ENCODE peak calls at places on chromosomes 3 and 15, in ten cellular contexts. I, W, T, A, U, R, F, N, L and S are unnamed samples. For H3K36me3, the result is how much of the 10 kb centered on the place peaks cover.

GRCh38 chr3:32340639-32341365 is 50.9 kb upstream of the CMTM7 start:
- DNase-seq in I (no peak), W (no peak), T (no peak), A (no peak), U (no peak), R (peak), F (no peak), N (no peak), L (no peak), S (no peak)

GRCh38 chr3:65548848-65549625 is 489.7 kb downstream of the MAGI1 start:
- DNase-seq in I (peak), W (peak), T (no peak), A (no peak), U (peak), R (peak), F (no peak), N (no peak), L (peak), S (peak)

GRCh38 chr3:40366203-40367162 is 20.5 kb upstream of the ENTPD3 start:
- DNase-seq in I (no peak), W (no peak), T (no peak), A (peak), U (no peak), R (peak), F (no peak), N (no peak), L (no peak), S (no peak)

GRCh38 chr15:70954733-70955132 is 62.1 kb downstream of the LRRC49 start:
- DNase-seq in I (no peak), W (no peak), T (no peak), A (no peak), U (no peak), R (no peak), F (no peak), N (no peak), L (no peak), S (no peak)

GRCh38 chr3:32403663-32404062 is 12.0 kb downstream of the CMTM7 start:
- DNase-seq in I (no peak), W (no peak), T (no peak), A (no peak), U (no peak), R (no peak), F (no peak), N (no peak), L (no peak), S (peak)

GRCh38 chr3:9201278-9201677 is 48.2 kb downstream of the SRGAP3 start:
- DNase-seq in I (no peak), W (no peak), T (no peak), A (no peak), U (no peak), R (peak), F (no peak), N (no peak), L (no peak), S (no peak)

GRCh38 chr3:23944861-23945652 is at the start of gene NR1D2:
- DNase-seq in I (peak), W (peak), T (peak), A (peak), U (peak), R (peak), F (peak), N (peak), L (peak), S (peak)

GRCh38 chr3:194369522-194370279 is at the start of gene LRRC15:
- DNase-seq in I (no peak), W (peak), T (no peak), A (peak), U (no peak), R (peak), F (peak), N (no peak), L (no peak), S (peak)

GRCh38 chr3:168884353-168884903 is 779.1 kb downstream of the MECOM start:
- DNase-seq in I (no peak), W (no peak), T (no peak), A (peak), U (no peak), R (peak), F (no peak), N (peak), L (peak), S (no peak)

GRCh38 chr15:49303003-49303402 is 120.0 kb upstream of the FGF7 start:
- DNase-seq in I (no peak), W (no peak), T (no peak), A (no peak), U (no peak), R (no peak), F (no peak), N (no peak), L (no peak), S (no peak)

GRCh38 chr3:36505393-36505792 is 125.1 kb downstream of the STAC start:
- DNase-seq in I (no peak), W (no peak), T (no peak), A (no peak), U (no peak), R (no peak), F (no peak), N (no peak), L (no peak), S (no peak)

GRCh38 chr15:66071160-66071559 is 182.4 kb downstream of the MEGF11 start:
- DNase-seq in I (no peak), W (no peak), T (no peak), A (no peak), U (no peak), R (no peak), F (no peak), N (no peak), L (no peak), S (no peak)

GRCh38 chr3:69248394-69248793 is 126.0 kb upstream of the LMOD3 start:
- DNase-seq in I (no peak), W (no peak), T (no peak), A (no peak), U (no peak), R (no peak), F (no peak), N (no peak), L (no peak), S (peak)

GRCh38 chr3:197482001-197482400 is 73.8 kb downstream of the BDH1 start:
- DNase-seq in I (no peak), W (peak), T (no peak), A (no peak), U (no peak), R (peak), F (no peak), N (no peak), L (no peak), S (no peak)

GRCh38 chr3:72396899-72397298 is 451.3 kb downstream of the SHQ1 start:
- DNase-seq in I (no peak), W (no peak), T (no peak), A (no peak), U (no peak), R (no peak), F (no peak), N (no peak), L (no peak), S (no peak)

GRCh38 chr15:71251548-71252035 is 136.3 kb downstream of the THSD4 start:
- DNase-seq in I (no peak), W (no peak), T (no peak), A (no peak), U (no peak), R (no peak), F (peak), N (no peak), L (no peak), S (no peak)

GRCh38 chr15:85091990-85092389 is 110.3 kb downstream of the PDE8A start:
- DNase-seq in I (no peak), W (peak), T (no peak), A (no peak), U (no peak), R (no peak), F (peak), N (no peak), L (no peak), S (no peak)

GRCh38 chr15:73826711-73827243 is 46.6 kb upstream of the TBC1D21 start:
- DNase-seq in I (no peak), W (no peak), T (no peak), A (no peak), U (no peak), R (no peak), F (no peak), N (no peak), L (no peak), S (no peak)

GRCh38 chr3:63864008-63864871 is 573 bp downstream of the ATXN7 start:
- DNase-seq in I (peak), W (no peak), T (peak), A (peak), U (peak), R (peak), F (peak), N (peak), L (peak), S (peak)

GRCh38 chr15:93942140-93942808 is 289.1 kb upstream of the MCTP2 start:
- DNase-seq in I (no peak), W (no peak), T (no peak), A (no peak), U (no peak), R (peak), F (no peak), N (no peak), L (no peak), S (no peak)

GRCh38 chr15:92653836-92654524 is 1.6 kb downstream of the FAM174B start:
- DNase-seq in I (no peak), W (peak), T (no peak), A (no peak), U (no peak), R (no peak), F (peak), N (no peak), L (no peak), S (peak)

GRCh38 chr15:91456251-91456718 is 356.2 kb downstream of the SV2B start:
- DNase-seq in I (no peak), W (no peak), T (no peak), A (peak), U (no peak), R (peak), F (peak), N (no peak), L (no peak), S (no peak)

GRCh38 chr3:29514912-29515311 is 234.0 kb downstream of the RBMS3 start:
- DNase-seq in I (no peak), W (no peak), T (no peak), A (no peak), U (no peak), R (no peak), F (peak), N (no peak), L (no peak), S (no peak)

GRCh38 chr3:177361042-177361938 is 164.0 kb upstream of the TBL1XR1 start:
- DNase-seq in I (peak), W (no peak), T (no peak), A (no peak), U (no peak), R (no peak), F (no peak), N (no peak), L (no peak), S (no peak)

GRCh38 chr15:39960411-39960810 is 26.5 kb downstream of the EIF2AK4 start:
- DNase-seq in I (no peak), W (no peak), T (no peak), A (no peak), U (no peak), R (no peak), F (no peak), N (no peak), L (no peak), S (no peak)

GRCh38 chr3:22959593-22959992 is 243.5 kb upstream of the UBE2E2 start:
- DNase-seq in I (peak), W (no peak), T (no peak), A (no peak), U (no peak), R (no peak), F (no peak), N (no peak), L (no peak), S (no peak)

GRCh38 chr15:71761649-71762048 is 48.7 kb upstream of the NR2E3 start:
- DNase-seq in I (no peak), W (no peak), T (no peak), A (peak), U (no peak), R (peak), F (peak), N (no peak), L (no peak), S (no peak)

GRCh38 chr15:70023769-70024491 is 73.8 kb downstream of the TLE3 start:
- DNase-seq in I (no peak), W (no peak), T (no peak), A (peak), U (peak), R (peak), F (no peak), N (peak), L (peak), S (peak)

GRCh38 chr15:33157636-33158035 is 36.9 kb downstream of the FMN1 start:
- DNase-seq in I (no peak), W (no peak), T (no peak), A (no peak), U (no peak), R (no peak), F (peak), N (no peak), L (no peak), S (no peak)

GRCh38 chr15:100461049-100461448 is 67.7 kb downstream of the CERS3 start:
- DNase-seq in I (peak), W (no peak), T (no peak), A (no peak), U (no peak), R (no peak), F (no peak), N (no peak), L (no peak), S (no peak)

GRCh38 chr3:41088882-41089281 is 110.4 kb upstream of the CTNNB1 start:
- DNase-seq in I (no peak), W (no peak), T (no peak), A (peak), U (no peak), R (no peak), F (no peak), N (no peak), L (no peak), S (no peak)

GRCh38 chr3:190265795-190266194 is 56.5 kb downstream of the CLDN1 start:
- DNase-seq in I (no peak), W (no peak), T (no peak), A (peak), U (no peak), R (peak), F (peak), N (no peak), L (no peak), S (no peak)

GRCh38 chr15:61871926-61872522 is 188.2 kb downstream of the VPS13C start:
- DNase-seq in I (no peak), W (peak), T (no peak), A (peak), U (no peak), R (peak), F (peak), N (no peak), L (no peak), S (peak)

GRCh38 chr3:154926721-154927120 is 153.4 kb upstream of the MME start:
- DNase-seq in I (no peak), W (no peak), T (no peak), A (no peak), U (no peak), R (no peak), F (no peak), N (no peak), L (no peak), S (no peak)

GRCh38 chr3:167761302-167761701 is 25.8 kb downstream of the SERPINI1 start:
- DNase-seq in I (no peak), W (no peak), T (no peak), A (no peak), U (no peak), R (no peak), F (no peak), N (no peak), L (no peak), S (no peak)

GRCh38 chr3:167762296-167762695 is 26.8 kb downstream of the SERPINI1 start:
- DNase-seq in I (no peak), W (no peak), T (no peak), A (no peak), U (no peak), R (no peak), F (no peak), N (no peak), L (no peak), S (no peak)
- H3K4me3 ChIP-seq in I (no peak), W (no peak), T (no peak), A (no peak), U (no peak), R (no peak), F (no peak), N (no peak), L (no peak), S (no peak)

DNA sequence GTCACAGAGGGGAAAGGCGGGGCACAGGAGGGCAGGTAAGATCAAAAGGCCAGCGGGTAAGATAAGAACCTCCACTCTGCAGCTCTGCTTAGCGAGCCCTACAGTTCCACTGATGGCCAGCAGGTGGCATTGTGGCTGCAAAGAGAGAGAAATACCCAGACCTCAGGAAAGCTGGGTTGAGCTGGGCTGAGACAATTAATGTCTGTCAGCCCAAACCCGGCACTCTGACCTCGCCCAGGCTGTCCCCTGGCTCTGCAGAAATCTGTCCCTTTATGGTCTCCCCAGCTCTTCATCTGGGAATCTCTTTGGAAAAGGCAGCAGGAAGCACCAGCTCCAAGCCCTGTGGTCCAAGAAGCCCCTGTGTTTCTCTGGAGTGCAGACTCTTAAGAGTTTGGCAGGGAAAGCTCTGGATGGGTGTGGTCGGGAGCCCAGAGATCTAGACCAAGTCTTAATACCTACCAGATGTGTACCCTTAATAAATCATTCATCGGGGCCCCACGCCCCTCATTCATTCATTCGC is 8.3 kb downstream of the MFGE8 start:
- DNase-seq in I (peak), W (peak), T (peak), A (peak), U (peak), R (peak), F (peak), N (peak), L (peak), S (peak)
- H3K36me3 ChIP-seq in I (under half), W (under half), T (under half), A (under half), U (under half), R (under half), F (half or more), N (under half), L (half or more), S (under half)

DNA sequence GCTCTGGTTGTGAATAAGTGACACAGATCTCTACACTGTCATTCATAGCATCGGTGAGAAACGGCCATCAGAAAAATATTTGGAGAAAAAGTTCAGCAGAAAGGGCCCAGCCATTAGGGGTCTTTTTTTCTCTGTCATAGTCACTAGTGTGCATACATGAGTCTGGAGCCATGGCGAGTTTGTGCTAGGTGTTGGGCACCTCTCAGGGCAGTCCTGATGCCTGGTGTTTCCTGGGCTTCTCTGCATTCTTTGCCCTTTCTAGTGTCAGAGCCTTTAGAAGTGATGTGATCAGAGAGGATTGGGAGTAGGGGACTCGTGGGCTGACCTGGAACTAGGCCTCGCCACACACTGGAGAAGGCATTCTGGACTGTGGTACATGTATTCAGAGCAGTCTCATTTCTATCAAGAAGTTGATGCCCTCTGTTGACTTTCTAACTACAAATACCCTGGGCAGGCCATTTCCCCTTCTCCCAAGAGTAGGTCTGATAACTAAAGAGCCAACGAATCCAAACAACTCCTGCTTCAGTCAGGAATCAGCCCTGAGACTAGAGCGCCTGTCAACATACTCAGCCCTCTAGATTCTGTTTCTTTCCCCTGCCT is 1.6 kb downstream of the KY start:
- DNase-seq in I (no peak), W (no peak), T (no peak), A (no peak), U (no peak), R (no peak), F (no peak), N (no peak), L (no peak), S (no peak)
- H3K4me3 ChIP-seq in I (no peak), W (no peak), T (no peak), A (no peak), U (no peak), R (no peak), F (no peak), N (no peak), L (no peak), S (no peak)

GRCh38 chr3:10268116-10268515 is 19.9 kb downstream of the TATDN2 start:
- DNase-seq in I (no peak), W (no peak), T (no peak), A (no peak), U (no peak), R (no peak), F (no peak), N (no peak), L (no peak), S (no peak)
- H3K36me3 ChIP-seq in I (under half), W (under half), T (under half), A (under half), U (half or more), R (under half), F (under half), N (under half), L (half or more), S (under half)

DNA sequence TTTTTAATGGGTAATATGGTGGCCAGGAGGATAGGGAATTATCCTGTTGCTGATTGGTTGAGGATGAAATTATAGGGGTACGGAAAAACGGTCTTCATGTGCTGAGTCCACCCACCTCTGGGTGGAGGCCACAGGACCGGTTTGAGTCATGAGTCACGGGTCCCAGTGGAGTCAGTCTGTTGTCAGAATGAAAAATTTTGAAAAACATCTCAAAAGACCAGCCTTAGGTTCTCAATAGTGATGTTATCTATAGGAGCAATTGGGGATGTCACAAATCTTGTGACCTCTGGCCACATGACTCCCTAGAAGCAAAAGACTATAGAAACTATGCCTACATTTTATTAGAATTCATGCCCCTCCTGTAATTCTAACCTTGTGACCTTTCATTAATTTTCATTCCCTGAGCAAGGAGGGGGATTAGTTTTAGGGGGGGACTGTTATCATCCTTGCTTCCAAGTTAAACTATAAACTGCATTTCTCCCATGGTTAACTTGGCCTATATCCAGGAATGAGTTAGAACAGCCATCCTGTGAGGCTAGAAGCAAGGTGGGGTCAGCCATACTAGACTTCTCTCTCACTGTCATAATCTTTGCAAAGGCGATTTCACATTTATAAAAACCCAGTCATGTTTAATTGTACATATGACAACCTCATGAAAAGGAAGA is 101.2 kb downstream of the TCF12 start:
- DNase-seq in I (no peak), W (no peak), T (no peak), A (peak), U (no peak), R (peak), F (peak), N (no peak), L (no peak), S (no peak)
- H3K4me3 ChIP-seq in I (no peak), W (no peak), T (no peak), A (no peak), U (no peak), R (no peak), F (no peak), N (no peak), L (no peak), S (no peak)

GRCh38 chr15:77525411-77525811 is 104.7 kb downstream of the HMG20A start:
- DNase-seq in I (no peak), W (peak), T (no peak), A (no peak), U (no peak), R (no peak), F (no peak), N (no peak), L (no peak), S (peak)

GRCh38 chr15:77526582-77527163 is 106.0 kb downstream of the HMG20A start:
- DNase-seq in I (no peak), W (no peak), T (no peak), A (no peak), U (no peak), R (no peak), F (no peak), N (no peak), L (no peak), S (no peak)

GRCh38 chr15:77527831-77528231 is 104.9 kb downstream of the LINGO1 start:
- DNase-seq in I (no peak), W (no peak), T (no peak), A (no peak), U (peak), R (no peak), F (peak), N (no peak), L (no peak), S (no peak)

GRCh38 chr15:77527164-77527778 is 105.4 kb downstream of the LINGO1 start:
- DNase-seq in I (no peak), W (peak), T (no peak), A (peak), U (no peak), R (no peak), F (peak), N (no peak), L (peak), S (peak)

GRCh38 chr15:77525907-77526581 is 105.4 kb downstream of the HMG20A start:
- DNase-seq in I (no peak), W (no peak), T (no peak), A (no peak), U (no peak), R (no peak), F (no peak), N (no peak), L (no peak), S (no peak)
- H3K36me3 ChIP-seq in I (under half), W (under half), T (under half), A (under half), U (under half), R (under half), F (under half), N (under half), L (under half), S (under half)